ENCODE peak calls at places on chromosomes 11 and 22, in six cellular contexts. A is GM12891; S is stimulated activated CD4-positive, alpha-beta T cell treated with anti-CD3 and anti-CD28 coated beads, Interleukin-12 subunit alpha, Interleukin-12 subunit beta, amount 100 ng/mL, for 4 hours; N is non-pigmented ciliary epithelial cell; P is HuH-7.5; T is SK-MEL-5. R is an unnamed sample.

GRCh38 chr11:2150206-2150847 is 10.7 kb downstream of the INS start:
- DNase-seq in P (peak; percentile 62), S (no peak), T (peak; percentile 65), A (no peak), N (no peak), R (peak; percentile 63)

GRCh38 chr11:34337016-34337415 is 20.8 kb downstream of the ABTB2 start:
- DNase-seq in P (no peak), N (no peak), A (no peak), T (no peak), S (no peak), R (no peak)

GRCh38 chr11:86775342-86775741 is 25.0 kb upstream of the PRSS23 start:
- DNase-seq in N (no peak), A (no peak), S (no peak), P (no peak), T (no peak), R (no peak)

GRCh38 chr11:73795925-73796632 is 8.4 kb downstream of the MRPL48 start:
- DNase-seq in P (no peak), N (no peak), S (no peak), A (no peak), T (peak; percentile 37), R (peak; percentile 25)

GRCh38 chr22:44025171-44026065 is 1.3 kb downstream of the PARVB start:
- DNase-seq in T (peak; percentile 57), N (no peak), S (no peak), A (peak; percentile 73), P (no peak), R (no peak)

GRCh38 chr11:81548123-81548522 is 1185.5 kb downstream of the FAM181B start:
- DNase-seq in N (no peak), S (no peak), P (no peak), A (no peak), T (no peak), R (no peak)

GRCh38 chr22:21761086-21761485 is 25.5 kb upstream of the YPEL1 start:
- DNase-seq in T (no peak), A (no peak), P (no peak), N (peak; percentile 31), S (no peak), R (no peak)

GRCh38 chr22:32578752-32579151 is 104.1 kb downstream of the FBXO7 start:
- DNase-seq in N (no peak), P (no peak), S (no peak), T (no peak), A (no peak), R (no peak)

GRCh38 chr11:34560511-34560910 is 46.9 kb upstream of the ELF5 start:
- DNase-seq in S (no peak), N (no peak), T (no peak), A (no peak), P (no peak), R (no peak)

GRCh38 chr11:121687961-121688566 is 235.3 kb upstream of the SORL1-AS1 start:
- DNase-seq in T (no peak), N (peak; percentile 44), P (no peak), A (no peak), S (no peak), R (no peak)

GRCh38 chr11:73376803-73377629 is 817 bp downstream of the RELT start:
- DNase-seq in P (peak; percentile 83), A (peak; percentile 76), S (peak; percentile 49), N (no peak), T (peak; percentile 55), R (no peak)

GRCh38 chr11:76629853-76630599 is 40.5 kb downstream of the LRRC32 start:
- DNase-seq in A (no peak), P (no peak), T (peak; percentile 11), S (no peak), N (no peak), R (no peak)

GRCh38 chr11:35427158-35427557 is 7.8 kb upstream of the SLC1A2 start:
- DNase-seq in A (no peak), N (no peak), T (no peak), P (no peak), S (no peak), R (no peak)

GRCh38 chr22:25702046-25702445 is 39.9 kb upstream of the MYO18B start:
- DNase-seq in P (no peak), A (no peak), N (no peak), S (no peak), T (peak; percentile 57), R (peak; percentile 37)

GRCh38 chr11:39149214-39149613 is 2310.2 kb downstream of the LRRC4C start:
- DNase-seq in A (no peak), P (no peak), S (no peak), T (no peak), N (no peak), R (no peak)

GRCh38 chr11:77517753-77518152 is 43.9 kb upstream of the PAK1 start:
- DNase-seq in N (no peak), A (no peak), S (no peak), P (no peak), T (no peak), R (no peak)

GRCh38 chr22:24550902-24551229 is 4.1 kb downstream of the GUCD1 start:
- DNase-seq in T (no peak), A (no peak), N (no peak), S (no peak), P (no peak), R (no peak)

GRCh38 chr11:30316237-30316636 is 6.7 kb upstream of the ARL14EP start:
- DNase-seq in P (no peak), A (no peak), N (no peak), T (no peak), S (no peak), R (peak; percentile 22)

GRCh38 chr11:60880635-60881282 is 13.4 kb downstream of the ZP1 start:
- DNase-seq in N (no peak), A (no peak), S (no peak), P (peak; percentile 60), T (no peak), R (no peak)

GRCh38 chr11:71843858-71844257 is 10.9 kb downstream of the DEFB108B start:
- DNase-seq in N (no peak), P (no peak), A (no peak), T (no peak), S (no peak), R (no peak)

GRCh38 chr11:102421262-102421661 is 31.3 kb downstream of the TMEM123 start:
- DNase-seq in A (no peak), P (no peak), S (no peak), N (no peak), T (no peak), R (no peak)

GRCh38 chr22:40122792-40123191 is 54.9 kb upstream of the TNRC6B start:
- DNase-seq in A (no peak), P (no peak), N (no peak), T (no peak), S (no peak), R (no peak)

GRCh38 chr22:31496735-31497146 is 405 bp downstream of the SFI1 start:
- DNase-seq in N (no peak), P (no peak), T (peak; percentile 27), S (peak; percentile 35), A (no peak), R (peak; percentile 42)

GRCh38 chr11:1101318-1102089 is 26.8 kb downstream of the MUC2 start:
- DNase-seq in N (no peak), P (no peak), T (no peak), A (no peak), S (no peak), R (no peak)

GRCh38 chr11:48170176-48170839 is 46.3 kb upstream of the OR4B1 start:
- DNase-seq in T (no peak), S (no peak), A (no peak), P (no peak), N (no peak), R (no peak)

GRCh38 chr11:125886997-125887372 is 483 bp upstream of the HYLS1 start:
- DNase-seq in S (peak; percentile 29), N (no peak), P (no peak), T (peak; percentile 57), A (peak; percentile 38), R (peak; percentile 12)

GRCh38 chr11:70073188-70073817 is 4.8 kb upstream of the ANO1 start:
- DNase-seq in S (no peak), A (no peak), P (no peak), N (peak; percentile 3), T (no peak), R (peak; percentile 28)

GRCh38 chr22:49966716-49967332 is 6.3 kb downstream of the PIM3 start:
- DNase-seq in T (no peak), A (no peak), N (no peak), S (peak; percentile 24), P (no peak), R (no peak)

GRCh38 chr11:13294178-13294577 is 16.6 kb downstream of the BMAL1 start:
- DNase-seq in A (no peak), P (no peak), N (no peak), S (no peak), T (no peak), R (no peak)

GRCh38 chr11:45233121-45233803 is 52.9 kb downstream of the SYT13 start:
- DNase-seq in N (no peak), S (peak; percentile 53), T (peak; percentile 78), A (peak; percentile 84), P (peak; percentile 81), R (peak; percentile 83)

GRCh38 chr11:76672431-76673163 is 2.0 kb upstream of the LRRC32 start:
- DNase-seq in A (peak; percentile 60), T (no peak), N (no peak), S (no peak), P (no peak), R (no peak)

GRCh38 chr11:115060840-115061239 is 382.5 kb downstream of the NXPE2 start:
- DNase-seq in T (no peak), P (no peak), S (no peak), A (no peak), N (no peak), R (no peak)

GRCh38 chr11:64253481-64253880 is 2.2 kb downstream of the PLCB3 start:
- DNase-seq in T (no peak), A (no peak), S (no peak), P (no peak), N (no peak), R (no peak)

GRCh38 chr11:61347916-61348461 is 13.7 kb downstream of the CYB561A3 start:
- DNase-seq in S (no peak), T (no peak), N (no peak), P (no peak), A (no peak), R (no peak)

GRCh38 chr22:49791682-49792081 is 36.0 kb downstream of the BRD1 start:
- DNase-seq in P (no peak), A (no peak), S (no peak), T (no peak), N (no peak), R (no peak)

GRCh38 chr11:15101072-15101701 is 13.5 kb upstream of the INSC start:
- DNase-seq in A (no peak), P (peak; percentile 41), S (peak; percentile 28), T (peak; percentile 72), N (peak; percentile 36), R (peak; percentile 72)

GRCh38 chr11:46604796-46605195 is 11.0 kb upstream of the AMBRA1 start:
- DNase-seq in T (no peak), P (no peak), N (no peak), A (no peak), S (no peak), R (no peak)

GRCh38 chr11:130499828-130500227 is 51.4 kb downstream of the ADAMTS15 start:
- DNase-seq in N (no peak), T (no peak), A (no peak), S (no peak), P (no peak), R (no peak)

R was measured in A673.